ENCODE peak calls at places on chromosomes 2 and 18, in seven cellular contexts. O is HL-60, T is sigmoid colon, L is suprapubic skin, R is transverse colon, B is stomach, N is esophagus muscularis mucosa. P is an unnamed sample.

GRCh38 chr2:168954256-168954655 is 53.2 kb downstream of the G6PC2 start:
- DNase-seq in O (no peak), L (no peak), B (no peak), T (no peak), N (no peak), R (no peak), P (no peak)

GRCh38 chr18:76357585-76358265 is 137.3 kb downstream of the ZNF516 start:
- DNase-seq in L (no peak), N (no peak), R (no peak), B (no peak), O (no peak), T (no peak), P (no peak)

GRCh38 chr2:55061534-55062344 is 11.5 kb upstream of the RTN4 start:
- DNase-seq in T (no peak), R (no peak), O (no peak), B (no peak), L (no peak), N (no peak), P (no peak)

GRCh38 chr2:151007365-151007764 is 254.3 kb downstream of the RBM43 start:
- DNase-seq in T (no peak), N (no peak), L (no peak), O (no peak), R (no peak), B (no peak), P (no peak)

GRCh38 chr2:218024871-218025270 is 22.1 kb upstream of the TNS1 start:
- DNase-seq in N (no peak), R (no peak), L (peak), O (no peak), B (peak), T (peak), P (no peak)

GRCh38 chr18:63515279-63515678 is 26.9 kb upstream of the SERPINB12 start:
- DNase-seq in N (no peak), R (no peak), B (no peak), O (no peak), L (no peak), T (no peak), P (no peak)

GRCh38 chr2:151260492-151261239 is 997 bp downstream of the RBM43 start:
- DNase-seq in R (no peak), O (no peak), N (no peak), L (no peak), B (no peak), T (no peak), P (no peak)

GRCh38 chr2:178877874-178878273 is 70.7 kb upstream of the TTN start:
- DNase-seq in O (no peak), B (no peak), L (no peak), T (no peak), N (no peak), R (no peak), P (no peak)

GRCh38 chr18:5630057-5630765 is 86.4 kb upstream of the EPB41L3 start:
- DNase-seq in L (peak), N (no peak), T (peak), R (peak), O (peak), B (peak), P (peak)

GRCh38 chr2:23523651-23524260 is 138.8 kb downstream of the KLHL29 start:
- DNase-seq in R (peak), B (no peak), N (no peak), O (no peak), T (peak), L (no peak), P (no peak)

GRCh38 chr2:113826346-113827285 is 63.3 kb upstream of the ACTR3 start:
- DNase-seq in T (no peak), R (no peak), B (no peak), L (no peak), N (no peak), O (no peak), P (no peak)

GRCh38 chr2:159571540-159572260 is 44.6 kb downstream of the BAZ2B start:
- DNase-seq in B (no peak), N (no peak), O (no peak), T (no peak), R (no peak), L (no peak), P (no peak)

GRCh38 chr2:199366406-199366805 is 91.3 kb downstream of the SATB2 start:
- DNase-seq in O (no peak), L (no peak), B (no peak), R (no peak), N (no peak), T (no peak), P (no peak)

GRCh38 chr2:148021059-148021985 is at the start of gene MBD5:
- DNase-seq in B (peak), R (peak), L (peak), T (peak), O (peak), N (no peak), P (peak)

GRCh38 chr18:67151366-67151765 is 365.2 kb downstream of the DSEL start:
- DNase-seq in T (no peak), B (no peak), N (no peak), L (no peak), O (no peak), R (no peak), P (no peak)

GRCh38 chr18:27315001-27315400 is 129.9 kb upstream of the CHST9 start:
- DNase-seq in N (no peak), R (no peak), T (no peak), O (no peak), B (no peak), L (no peak), P (no peak)

GRCh38 chr2:230134496-230135073 is 65.9 kb upstream of the SLC16A14 start:
- DNase-seq in R (no peak), L (no peak), N (peak), O (peak), B (no peak), T (no peak), P (no peak)

GRCh38 chr2:2828774-2829368 is 497.8 kb upstream of the MYT1L start:
- DNase-seq in L (no peak), B (peak), N (no peak), R (no peak), O (no peak), T (no peak), P (no peak)

GRCh38 chr2:224691563-224691962 is 24.6 kb downstream of the CCDC195 start:
- DNase-seq in B (no peak), T (no peak), L (no peak), N (no peak), O (no peak), R (no peak), P (no peak)

GRCh38 chr2:126970583-126970982 is 71.9 kb downstream of the TEX51 start:
- DNase-seq in O (no peak), R (no peak), B (no peak), L (no peak), T (no peak), N (no peak), P (no peak)

GRCh38 chr18:8480506-8481328 is 128.5 kb upstream of the RAB12 start:
- DNase-seq in T (peak), L (no peak), R (no peak), O (peak), B (peak), N (no peak), P (no peak)

GRCh38 chr2:129152514-129152913 is 827.0 kb upstream of the RAB6C start:
- DNase-seq in T (no peak), R (no peak), O (no peak), L (no peak), N (no peak), B (no peak), P (no peak)

GRCh38 chr2:218216674-218217365 is at the start of gene ARPC2:
- DNase-seq in O (peak), T (peak), B (peak), N (peak), L (peak), R (peak), P (peak)

GRCh38 chr2:60659026-60659425 is 97.0 kb upstream of the PAPOLG start:
- DNase-seq in O (no peak), L (no peak), T (no peak), B (no peak), R (no peak), N (no peak), P (no peak)

GRCh38 chr2:55111570-55112228 is 61.4 kb upstream of the RTN4 start:
- DNase-seq in R (peak), O (peak), B (peak), N (no peak), L (peak), T (peak), P (no peak)

GRCh38 chr2:24986397-24986796 is 14.6 kb upstream of the DNAJC27 start:
- DNase-seq in O (no peak), L (no peak), R (no peak), N (no peak), B (no peak), T (peak), P (no peak)

GRCh38 chr2:205177505-205177904 is 504.8 kb upstream of the NRP2 start:
- DNase-seq in R (no peak), O (no peak), T (no peak), B (no peak), L (no peak), N (no peak), P (no peak)

GRCh38 chr2:72367530-72368225 is 220.0 kb upstream of the CYP26B1 start:
- DNase-seq in L (peak), B (peak), N (no peak), T (no peak), R (peak), O (no peak), P (no peak)

GRCh38 chr2:178282075-178282474 is 87.8 kb downstream of the OSBPL6 start:
- DNase-seq in L (no peak), B (no peak), T (no peak), O (no peak), R (peak), N (no peak), P (no peak)

GRCh38 chr2:64841462-64841861 is 147.7 kb upstream of the SLC1A4 start:
- DNase-seq in B (no peak), T (no peak), N (no peak), R (no peak), O (peak), L (peak), P (no peak)

GRCh38 chr2:64842030-64842429 is 147.2 kb upstream of the SLC1A4 start:
- DNase-seq in B (no peak), R (no peak), T (no peak), O (peak), L (peak), N (no peak), P (no peak)

GRCh38 chr2:64838817-64839216 is 150.4 kb upstream of the SLC1A4 start:
- DNase-seq in B (no peak), L (peak), R (peak), T (no peak), O (no peak), N (no peak), P (no peak)

GRCh38 chr2:64839844-64840243 is 149.4 kb upstream of the SLC1A4 start:
- DNase-seq in R (peak), T (no peak), L (peak), O (peak), B (no peak), N (no peak), P (peak)

GRCh38 chr2:64840419-64840818 is 148.8 kb upstream of the SLC1A4 start:
- DNase-seq in N (no peak), O (peak), B (no peak), T (no peak), L (no peak), R (no peak), P (no peak)
- TF ChIP-seq POLR2AphosphoS5 in N (no peak), O (no peak), B (no peak), T (peak), L (no peak), R (no peak), P (no peak)

GRCh38 chr18:47930844-47931706 is 616 bp upstream of the SMAD2 start:
- DNase-seq in L (peak), R (peak), O (peak), B (peak), N (peak), T (peak), P (peak)
- TF ChIP-seq POLR2AphosphoS5 in L (peak), R (no peak), O (peak), B (no peak), N (peak), T (peak), P (no peak)

GRCh38 chr2:240640939-240641338 is 15.7 kb downstream of the GPR35 start:
- DNase-seq in L (no peak), O (no peak), B (peak), R (peak), T (peak), N (no peak), P (no peak)
- TF ChIP-seq POLR2AphosphoS5 in L (no peak), O (no peak), B (no peak), R (no peak), T (no peak), N (no peak), P (no peak)

DNA sequence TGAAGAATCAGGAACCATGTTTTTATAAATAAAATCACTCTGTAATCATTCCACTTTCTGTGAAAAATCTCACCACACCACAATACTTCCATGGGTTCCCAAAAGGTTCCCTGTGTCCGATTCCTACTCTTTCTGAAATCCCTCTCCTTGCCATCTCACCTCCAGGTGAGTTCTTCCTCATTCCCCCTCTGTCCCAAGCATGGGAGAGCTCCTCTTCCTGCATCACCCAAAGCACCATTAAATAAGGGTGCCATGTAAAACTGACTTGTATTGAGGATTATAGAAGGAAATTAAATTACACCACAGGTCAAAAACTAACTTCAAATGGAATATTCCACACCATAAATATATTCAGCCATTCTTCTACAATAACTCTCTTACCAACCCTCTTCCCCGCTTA is 55.8 kb upstream of the ETAA1 start:
- DNase-seq in T (no peak), N (no peak), O (no peak), B (no peak), R (no peak), L (no peak), P (no peak)
- TF ChIP-seq POLR2AphosphoS5 in T (no peak), N (no peak), O (no peak), B (no peak), R (no peak), L (no peak), P (no peak)

DNA sequence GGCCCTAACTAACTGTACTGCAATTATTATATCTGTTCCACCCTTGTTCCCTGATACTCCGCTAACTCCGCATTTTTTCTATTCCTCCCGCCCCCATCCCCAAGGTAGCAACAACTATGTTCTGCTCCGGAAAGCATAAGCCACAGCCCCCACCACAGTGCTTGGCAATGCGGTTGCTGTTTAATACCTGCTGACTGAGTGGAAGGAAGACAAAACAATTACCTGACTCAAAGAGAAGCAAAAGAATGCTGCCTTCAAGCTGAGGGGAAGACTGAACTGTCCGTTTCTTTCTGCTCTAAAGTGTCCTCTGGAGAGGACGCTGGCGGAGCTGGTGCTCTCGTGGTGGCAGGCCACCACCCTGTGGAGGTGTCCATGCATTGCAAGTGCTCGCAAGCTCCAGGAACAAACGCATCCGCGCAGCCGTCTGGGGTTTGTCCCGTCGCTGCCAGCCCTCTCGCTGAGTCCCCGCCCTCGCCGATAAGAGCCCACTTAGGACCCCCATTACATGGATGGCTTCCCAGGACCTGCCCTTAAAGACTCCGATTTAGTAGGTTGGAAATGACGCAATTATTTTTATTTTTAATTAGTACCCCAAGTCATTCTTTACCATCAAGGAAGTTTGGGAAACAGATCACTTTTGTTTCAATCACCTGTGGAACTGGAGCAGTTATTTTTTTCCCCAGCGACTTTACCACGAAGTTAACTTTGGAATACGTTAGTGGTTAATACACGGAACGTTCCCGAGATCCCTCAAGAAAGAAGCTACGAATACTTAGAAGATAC is 1.6 kb upstream of the MYL12A start:
- DNase-seq in B (peak), N (peak), T (peak), O (peak), R (peak), L (peak), P (peak)
- TF ChIP-seq POLR2AphosphoS5 in B (peak), N (peak), T (peak), O (no peak), R (no peak), L (peak), P (no peak)

GRCh38 chr2:63891488-63892030 is 49.9 kb downstream of the UGP2 start:
- DNase-seq in N (no peak), L (no peak), B (no peak), R (no peak), O (no peak), T (no peak), P (no peak)

GRCh38 chr2:63886445-63886844 is 44.7 kb downstream of the UGP2 start:
- DNase-seq in T (no peak), O (no peak), N (no peak), L (no peak), R (no peak), B (no peak), P (no peak)

GRCh38 chr2:63888053-63888452 is 46.4 kb downstream of the UGP2 start:
- DNase-seq in L (no peak), T (no peak), N (no peak), R (no peak), B (no peak), O (no peak), P (no peak)

GRCh38 chr2:63890678-63891077 is 49.0 kb downstream of the UGP2 start:
- DNase-seq in O (no peak), B (no peak), R (no peak), L (no peak), N (no peak), T (no peak), P (no peak)

DNA sequence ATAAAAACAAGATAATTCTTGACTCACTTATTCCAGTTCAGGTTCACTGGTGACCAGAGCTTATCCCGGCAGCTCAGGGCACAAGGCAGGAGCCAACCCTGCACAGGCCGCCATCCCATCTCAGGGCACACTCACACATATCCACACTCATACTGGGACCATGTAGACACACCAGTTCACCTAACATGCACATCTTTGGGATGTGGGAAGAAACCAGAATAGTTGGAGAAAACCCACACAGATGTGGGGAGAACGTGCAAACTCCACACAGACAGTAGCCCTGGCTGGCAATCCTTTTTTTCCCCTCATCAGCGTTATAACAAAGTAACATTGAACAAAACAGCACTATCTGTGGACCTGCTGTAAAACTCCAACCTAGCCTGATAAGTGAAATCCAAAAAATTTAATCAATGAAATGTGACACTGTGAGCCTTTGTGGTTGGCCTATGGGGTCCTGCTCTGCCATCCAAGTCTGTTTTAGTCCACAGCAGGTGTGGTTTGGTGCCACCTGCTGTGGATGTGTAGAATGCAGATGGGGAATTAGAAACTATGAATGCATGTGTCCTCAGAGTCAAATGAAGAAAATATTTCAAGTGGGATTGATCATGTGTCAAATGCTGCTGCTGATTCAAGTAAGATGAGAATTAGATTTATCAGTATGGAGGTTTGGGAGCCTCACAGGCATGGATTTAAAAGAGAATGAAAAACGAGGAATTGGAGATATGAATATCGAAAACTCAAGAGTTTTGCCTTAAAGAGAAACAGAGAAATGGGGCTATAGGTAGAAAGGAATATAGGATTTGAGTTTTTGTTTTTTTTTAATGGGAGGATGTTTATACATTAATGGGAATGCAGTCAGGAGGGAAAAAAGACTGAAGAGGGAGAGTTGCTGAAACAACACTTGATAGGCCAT is 47.0 kb downstream of the UGP2 start:
- DNase-seq in L (no peak), T (no peak), B (peak), R (peak), N (no peak), O (peak), P (no peak)
- TF ChIP-seq POLR2AphosphoS5 in L (no peak), T (no peak), B (no peak), R (no peak), N (no peak), O (no peak), P (no peak)

GRCh38 chr2:112055110-112055832 is at the start of gene TMEM87B:
- DNase-seq in O (no peak), R (peak), L (peak), B (peak), N (peak), T (peak), P (peak)
- TF ChIP-seq POLR2AphosphoS5 in O (peak), R (peak), L (peak), B (peak), N (peak), T (peak), P (peak)

DNA sequence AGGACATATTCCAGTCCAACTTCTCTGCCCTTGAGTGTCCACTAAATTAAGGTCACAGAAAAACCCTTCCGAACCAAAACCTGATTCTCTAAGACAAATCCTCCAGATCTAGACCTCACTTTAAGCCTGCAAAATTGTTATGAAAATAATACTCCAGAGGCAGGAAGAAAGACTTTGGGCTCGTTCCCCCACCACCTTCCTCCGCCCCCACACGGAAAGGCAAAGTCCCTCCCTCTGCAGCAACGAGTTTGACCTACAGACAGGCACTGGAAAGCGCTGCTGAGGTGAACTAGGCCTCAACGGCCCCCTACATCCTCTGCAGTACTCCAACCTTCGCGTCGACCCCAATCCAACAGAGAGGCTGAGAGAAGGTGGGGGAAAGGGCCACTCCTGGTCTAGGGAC is 808 bp downstream of the ATP5MC3 start:
- DNase-seq in N (no peak), B (peak), L (no peak), O (peak), R (peak), T (peak), P (peak)
- TF ChIP-seq POLR2AphosphoS5 in N (peak), B (no peak), L (no peak), O (no peak), R (peak), T (peak), P (no peak)

DNA sequence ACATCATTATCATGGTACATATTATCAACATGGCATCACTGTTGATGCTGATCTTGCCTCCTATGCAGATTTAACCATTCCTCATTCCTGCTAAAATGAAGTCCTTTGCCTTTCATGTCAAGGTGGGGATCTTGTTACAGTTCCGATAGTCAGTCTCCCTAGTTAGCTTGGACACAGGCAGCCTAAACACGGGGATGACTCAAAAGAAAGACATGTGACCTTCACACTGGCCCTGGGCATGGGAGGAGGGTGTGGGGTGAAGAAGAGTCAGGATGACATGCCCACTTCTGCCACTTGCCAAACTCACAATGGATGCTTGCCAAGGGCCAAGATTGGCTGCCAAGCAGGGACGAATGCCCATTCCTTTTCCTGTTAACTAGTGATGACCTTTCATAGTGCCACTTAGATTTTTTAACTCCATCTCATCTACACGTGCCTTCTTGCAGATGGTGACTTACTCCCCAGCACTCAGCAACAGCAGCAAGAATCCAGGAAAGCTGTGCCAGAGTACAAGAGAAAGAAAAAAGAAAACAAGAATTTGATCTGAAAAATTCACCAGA is 13.9 kb upstream of the SLC1A4 start:
- DNase-seq in O (no peak), R (no peak), L (no peak), B (no peak), T (no peak), N (no peak), P (no peak)
- TF ChIP-seq POLR2AphosphoS5 in O (no peak), R (no peak), L (no peak), B (no peak), T (no peak), N (peak), P (no peak)